ENCODE peak calls at places on chromosomes 7 and 10, in seven cellular contexts. T, V, K, M, E, W and I are unnamed samples.

GRCh38 chr10:14556285-14556956 is 218.3 kb downstream of the FAM107B start:
- DNase-seq in T (no peak), V (no peak), K (no peak), M (no peak), E (no peak), W (no peak), I (peak)

GRCh38 chr7:18824157-18824556 is 293.3 kb downstream of the TWIST1 start:
- DNase-seq in T (no peak), V (no peak), K (no peak), M (no peak), E (no peak), W (no peak), I (no peak)

GRCh38 chr10:100970076-100970913 is 991 bp downstream of the SEMA4G start:
- DNase-seq in T (no peak), V (no peak), K (peak), M (peak), E (no peak), W (peak), I (no peak)

GRCh38 chr10:119654540-119654939 is 3.4 kb downstream of the BAG3 start:
- DNase-seq in T (no peak), V (no peak), K (no peak), M (no peak), E (no peak), W (no peak), I (no peak)

GRCh38 chr10:103765168-103765567 is 90.2 kb downstream of the SH3PXD2A start:
- DNase-seq in T (no peak), V (no peak), K (no peak), M (no peak), E (no peak), W (no peak), I (no peak)

GRCh38 chr7:94127026-94127425 is 122.9 kb upstream of the BET1 start:
- DNase-seq in T (no peak), V (no peak), K (no peak), M (no peak), E (no peak), W (no peak), I (no peak)

GRCh38 chr10:72637398-72637857 is 11.5 kb upstream of the MICU1 start:
- DNase-seq in T (no peak), V (no peak), K (no peak), M (no peak), E (peak), W (no peak), I (no peak)

GRCh38 chr7:121002-121401 is 71.4 kb upstream of the FAM20C start:
- DNase-seq in T (no peak), V (no peak), K (no peak), M (no peak), E (no peak), W (no peak), I (no peak)

GRCh38 chr10:60629332-60629731 is 148.9 kb upstream of the CDK1 start:
- DNase-seq in T (no peak), V (no peak), K (no peak), M (no peak), E (no peak), W (no peak), I (no peak)

GRCh38 chr7:122988333-122988732 is 7.2 kb downstream of the TAS2R16 start:
- DNase-seq in T (no peak), V (no peak), K (no peak), M (no peak), E (no peak), W (no peak), I (no peak)

GRCh38 chr10:100744136-100744979 is 1.0 kb upstream of the PAX2 start:
- DNase-seq in T (no peak), V (no peak), K (no peak), M (no peak), E (no peak), W (no peak), I (no peak)

GRCh38 chr10:74917481-74918077 is 91.2 kb downstream of the KAT6B start:
- DNase-seq in T (no peak), V (no peak), K (no peak), M (no peak), E (peak), W (no peak), I (no peak)

GRCh38 chr10:45495438-45496152 is 121.6 kb downstream of the ALOX5 start:
- DNase-seq in T (no peak), V (no peak), K (no peak), M (no peak), E (no peak), W (no peak), I (no peak)

GRCh38 chr10:131631619-131632018 is 269.2 kb upstream of the PPP2R2D start:
- DNase-seq in T (no peak), V (no peak), K (no peak), M (no peak), E (no peak), W (no peak), I (no peak)

GRCh38 chr10:108204528-108205313 is 1040.2 kb upstream of the SORCS1 start:
- DNase-seq in T (no peak), V (no peak), K (no peak), M (no peak), E (peak), W (no peak), I (no peak)

GRCh38 chr7:95636140-95636539 is 39.8 kb upstream of the PDK4 start:
- DNase-seq in T (no peak), V (no peak), K (no peak), M (no peak), E (no peak), W (no peak), I (no peak)